ENCODE peak calls at places on chromosomes 5 and 9, in six cellular contexts. One of them, this sample, is unnamed.

GRCh38 chr5:65808818-65809217 is 86.8 kb downstream of the NLN start:
- DNase-seq in HFF-Myc: no peak
- DNase-seq in A549: no peak
- DNase-seq in CD8-positive, alpha-beta T cell: no peak
- DNase-seq in AG09319: peak; percentile 11
- DNase-seq in endothelial cell: no peak
- DNase-seq in this sample: no peak

GRCh38 chr5:43780586-43780985 is 177.6 kb downstream of the NNT start:
- DNase-seq in HFF-Myc: no peak
- DNase-seq in A549: no peak
- DNase-seq in CD8-positive, alpha-beta T cell: no peak
- DNase-seq in AG09319: peak; percentile 72
- DNase-seq in endothelial cell: no peak
- DNase-seq in this sample: no peak

GRCh38 chr5:32325067-32325466 is 12.3 kb upstream of the MTMR12 start:
- DNase-seq in HFF-Myc: no peak
- DNase-seq in A549: no peak
- DNase-seq in CD8-positive, alpha-beta T cell: no peak
- DNase-seq in AG09319: no peak
- DNase-seq in endothelial cell: no peak
- DNase-seq in this sample: no peak

GRCh38 chr5:55904152-55904551 is 53.0 kb downstream of the IL31RA start:
- DNase-seq in HFF-Myc: no peak
- DNase-seq in A549: no peak
- DNase-seq in CD8-positive, alpha-beta T cell: no peak
- DNase-seq in AG09319: peak; percentile 40
- DNase-seq in endothelial cell: no peak
- DNase-seq in this sample: no peak

GRCh38 chr5:109100971-109101370 is 308.8 kb downstream of the PJA2 start:
- DNase-seq in HFF-Myc: peak; percentile 48
- DNase-seq in A549: no peak
- DNase-seq in CD8-positive, alpha-beta T cell: no peak
- DNase-seq in AG09319: no peak
- DNase-seq in endothelial cell: no peak
- DNase-seq in this sample: no peak

GRCh38 chr5:97458851-97459250 is 275.8 kb upstream of the RIOK2 start:
- DNase-seq in HFF-Myc: no peak
- DNase-seq in A549: no peak
- DNase-seq in CD8-positive, alpha-beta T cell: no peak
- DNase-seq in AG09319: no peak
- DNase-seq in endothelial cell: no peak
- DNase-seq in this sample: no peak

GRCh38 chr9:98248737-98249474 is 6.5 kb downstream of the TBC1D2 start:
- DNase-seq in HFF-Myc: peak; percentile 46
- DNase-seq in A549: no peak
- DNase-seq in CD8-positive, alpha-beta T cell: no peak
- DNase-seq in AG09319: peak; percentile 73
- DNase-seq in endothelial cell: no peak
- DNase-seq in this sample: peak; percentile 15

GRCh38 chr9:86330186-86330585 is 24.0 kb downstream of the TUT7 start:
- DNase-seq in HFF-Myc: no peak
- DNase-seq in A549: no peak
- DNase-seq in CD8-positive, alpha-beta T cell: no peak
- DNase-seq in AG09319: no peak
- DNase-seq in endothelial cell: no peak
- DNase-seq in this sample: no peak

GRCh38 chr9:121895274-121895835 is 197.8 kb downstream of the TTLL11 start:
- DNase-seq in HFF-Myc: no peak
- DNase-seq in A549: no peak
- DNase-seq in CD8-positive, alpha-beta T cell: no peak
- DNase-seq in AG09319: no peak
- DNase-seq in endothelial cell: no peak
- DNase-seq in this sample: no peak

GRCh38 chr5:78542321-78542840 is 106.2 kb downstream of the LHFPL2 start:
- DNase-seq in HFF-Myc: no peak
- DNase-seq in A549: no peak
- DNase-seq in CD8-positive, alpha-beta T cell: no peak
- DNase-seq in AG09319: no peak
- DNase-seq in endothelial cell: no peak
- DNase-seq in this sample: no peak
- TF ChIP-seq CTCF in HFF-Myc: no peak
- TF ChIP-seq CTCF in A549: no peak
- TF ChIP-seq CTCF in CD8-positive, alpha-beta T cell: no peak
- TF ChIP-seq CTCF in AG09319: no peak
- TF ChIP-seq CTCF in endothelial cell: no peak
- TF ChIP-seq CTCF in this sample: no peak

DNA sequence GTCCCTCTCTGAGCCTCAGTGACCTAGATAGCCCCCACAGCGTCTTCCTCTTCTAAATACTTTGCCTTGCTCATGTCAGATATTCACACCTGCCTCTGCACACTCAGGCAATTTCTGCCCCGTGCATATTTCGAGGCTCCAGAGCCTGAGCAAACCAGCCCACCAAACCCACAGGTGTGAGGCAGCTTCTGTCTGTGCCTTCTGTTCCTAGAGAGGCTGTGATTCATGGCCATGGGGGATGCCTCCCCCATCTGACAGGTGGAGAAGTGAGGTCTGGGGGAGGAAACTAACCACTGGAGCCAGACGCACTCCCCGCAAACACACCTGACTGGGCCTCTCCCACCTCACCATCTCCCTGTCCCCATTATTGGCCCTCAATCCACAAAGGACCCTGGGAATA is 42.7 kb upstream of the CPLX2 start:
- DNase-seq in HFF-Myc: no peak
- DNase-seq in A549: no peak
- DNase-seq in CD8-positive, alpha-beta T cell: no peak
- DNase-seq in AG09319: no peak
- DNase-seq in endothelial cell: no peak
- DNase-seq in this sample: no peak
- TF ChIP-seq CTCF in HFF-Myc: no peak
- TF ChIP-seq CTCF in A549: no peak
- TF ChIP-seq CTCF in CD8-positive, alpha-beta T cell: no peak
- TF ChIP-seq CTCF in AG09319: no peak
- TF ChIP-seq CTCF in endothelial cell: no peak
- TF ChIP-seq CTCF in this sample: no peak

GRCh38 chr5:52920929-52921328 is 68.2 kb upstream of the ITGA2 start:
- DNase-seq in HFF-Myc: no peak
- DNase-seq in A549: no peak
- DNase-seq in CD8-positive, alpha-beta T cell: no peak
- DNase-seq in AG09319: no peak
- DNase-seq in endothelial cell: no peak
- DNase-seq in this sample: no peak
- TF ChIP-seq CTCF in HFF-Myc: no peak
- TF ChIP-seq CTCF in A549: no peak
- TF ChIP-seq CTCF in CD8-positive, alpha-beta T cell: no peak
- TF ChIP-seq CTCF in AG09319: no peak
- TF ChIP-seq CTCF in endothelial cell: no peak
- TF ChIP-seq CTCF in this sample: no peak

GRCh38 chr5:92518318-92518913 is 1062.6 kb downstream of the NR2F1-AS1 start:
- DNase-seq in HFF-Myc: peak; percentile 44
- DNase-seq in A549: peak; percentile 13
- DNase-seq in CD8-positive, alpha-beta T cell: no peak
- DNase-seq in AG09319: no peak
- DNase-seq in endothelial cell: peak; percentile 6
- DNase-seq in this sample: peak; percentile 3
- TF ChIP-seq CTCF in HFF-Myc: peak; percentile 62
- TF ChIP-seq CTCF in A549: no peak
- TF ChIP-seq CTCF in CD8-positive, alpha-beta T cell: no peak
- TF ChIP-seq CTCF in AG09319: peak; percentile 73
- TF ChIP-seq CTCF in endothelial cell: peak; percentile 76
- TF ChIP-seq CTCF in this sample: peak; percentile 58

DNA sequence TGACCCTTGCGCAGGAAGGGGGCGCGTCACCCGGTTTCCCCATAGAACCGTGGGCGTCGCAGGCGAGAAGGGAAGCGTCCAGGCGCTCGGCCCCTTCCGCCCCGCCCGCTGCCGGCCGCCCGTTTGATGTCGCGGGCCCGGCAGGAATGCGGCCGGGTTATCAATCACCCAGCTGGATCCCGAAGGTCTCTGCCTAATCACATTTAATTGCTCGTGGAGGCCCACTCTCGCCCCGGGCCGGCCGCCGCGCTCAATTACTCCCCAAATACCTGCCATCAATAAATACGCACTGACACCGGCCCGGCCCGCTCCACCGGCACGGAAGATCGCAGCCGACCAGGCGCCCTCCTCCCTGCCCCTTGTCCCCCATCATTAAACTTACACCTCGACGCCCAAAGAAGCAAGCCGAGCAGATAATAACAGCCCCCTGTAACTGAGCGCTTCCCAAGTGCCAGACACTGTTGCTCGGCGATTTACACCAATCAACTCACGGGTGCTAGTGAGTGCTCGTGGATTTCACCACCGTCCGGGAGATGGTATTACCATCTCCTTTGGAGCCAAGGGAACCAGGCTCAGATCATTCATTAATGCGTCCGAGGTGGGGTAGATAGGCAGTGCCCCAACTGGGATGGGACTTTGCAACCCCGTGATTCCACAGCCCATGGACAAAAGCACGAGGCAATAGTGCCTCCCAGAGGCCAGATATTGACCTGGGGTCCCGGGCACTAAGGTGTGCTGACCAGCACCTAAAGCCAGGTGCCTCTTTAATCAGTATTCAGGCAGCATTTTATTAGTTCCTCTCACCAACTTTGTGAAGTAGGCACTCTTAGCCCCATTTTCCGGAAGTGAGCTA is 11.3 kb downstream of the MSX2 start:
- DNase-seq in HFF-Myc: no peak
- DNase-seq in A549: peak; percentile 76
- DNase-seq in CD8-positive, alpha-beta T cell: no peak
- DNase-seq in AG09319: no peak
- DNase-seq in endothelial cell: no peak
- DNase-seq in this sample: peak; percentile 85
- TF ChIP-seq CTCF in HFF-Myc: peak; percentile 27
- TF ChIP-seq CTCF in A549: peak; percentile 86
- TF ChIP-seq CTCF in CD8-positive, alpha-beta T cell: no peak
- TF ChIP-seq CTCF in AG09319: peak; percentile 27
- TF ChIP-seq CTCF in endothelial cell: peak; percentile 33
- TF ChIP-seq CTCF in this sample: peak; percentile 53

DNA sequence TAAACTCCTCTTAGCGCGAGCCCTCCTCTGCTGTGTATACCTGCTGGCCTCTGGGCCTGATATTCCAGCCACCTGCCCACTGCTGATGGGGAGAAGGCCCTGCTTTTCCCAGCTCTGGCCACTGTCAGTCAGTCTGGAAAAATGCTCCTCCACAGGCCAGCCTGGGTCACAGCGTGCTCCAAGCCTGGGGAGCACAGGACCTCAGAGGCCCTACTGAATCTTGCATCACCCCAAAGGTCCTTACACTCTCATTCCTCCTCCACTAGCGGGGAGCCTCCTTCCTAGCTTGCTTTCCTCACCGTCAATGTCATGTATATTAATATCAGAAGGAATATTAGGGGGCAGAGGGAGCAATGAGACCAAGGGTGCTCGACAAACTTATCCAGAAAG is 73.7 kb downstream of the SHB start:
- DNase-seq in HFF-Myc: no peak
- DNase-seq in A549: no peak
- DNase-seq in CD8-positive, alpha-beta T cell: no peak
- DNase-seq in AG09319: no peak
- DNase-seq in endothelial cell: no peak
- DNase-seq in this sample: no peak
- TF ChIP-seq CTCF in HFF-Myc: no peak
- TF ChIP-seq CTCF in A549: no peak
- TF ChIP-seq CTCF in CD8-positive, alpha-beta T cell: no peak
- TF ChIP-seq CTCF in AG09319: no peak
- TF ChIP-seq CTCF in endothelial cell: no peak
- TF ChIP-seq CTCF in this sample: no peak

This sample was measured in nephron progenitor cell.